ENCODE peak calls at places on chromosomes 5 and 9, in eight cellular contexts. One of them, this sample, is unnamed.

GRCh38 chr9:133131506-133131905 is 10.5 kb upstream of the RALGDS start:
- DNase-seq in left lung: no peak
- DNase-seq in colonic mucosa: no peak
- DNase-seq in GM23248: peak; percentile 51
- DNase-seq in neural progenitor cell: no peak
- DNase-seq in stomach: no peak
- DNase-seq in upper lobe of right lung: no peak
- DNase-seq in heart left ventricle: no peak
- DNase-seq in this sample: no peak

GRCh38 chr5:151637676-151638075 is 46.5 kb upstream of the FAT2 start:
- DNase-seq in heart left ventricle: no peak
- DNase-seq in stomach: no peak
- DNase-seq in GM23248: peak; percentile 24
- DNase-seq in upper lobe of right lung: no peak
- DNase-seq in neural progenitor cell: no peak
- DNase-seq in colonic mucosa: no peak
- DNase-seq in left lung: no peak
- DNase-seq in this sample: no peak

GRCh38 chr5:109030360-109031143 is 282.9 kb downstream of the FER start:
- DNase-seq in upper lobe of right lung: no peak
- DNase-seq in GM23248: no peak
- DNase-seq in neural progenitor cell: no peak
- DNase-seq in left lung: no peak
- DNase-seq in colonic mucosa: no peak
- DNase-seq in heart left ventricle: no peak
- DNase-seq in stomach: no peak
- DNase-seq in this sample: peak; percentile 21

GRCh38 chr9:132694144-132694543 is 23.9 kb downstream of the GTF3C4 start:
- DNase-seq in left lung: no peak
- DNase-seq in neural progenitor cell: peak; percentile 30
- DNase-seq in GM23248: peak; percentile 8
- DNase-seq in stomach: no peak
- DNase-seq in heart left ventricle: no peak
- DNase-seq in upper lobe of right lung: no peak
- DNase-seq in colonic mucosa: no peak
- DNase-seq in this sample: no peak

GRCh38 chr5:147174671-147175070 is 60.2 kb upstream of the STK32A start:
- DNase-seq in stomach: no peak
- DNase-seq in left lung: no peak
- DNase-seq in upper lobe of right lung: no peak
- DNase-seq in colonic mucosa: no peak
- DNase-seq in GM23248: no peak
- DNase-seq in neural progenitor cell: no peak
- DNase-seq in heart left ventricle: no peak
- DNase-seq in this sample: no peak

GRCh38 chr5:178078197-178078995 is 34.9 kb upstream of the N4BP3 start:
- DNase-seq in left lung: no peak
- DNase-seq in upper lobe of right lung: no peak
- DNase-seq in stomach: peak; percentile 67
- DNase-seq in GM23248: peak; percentile 97
- DNase-seq in heart left ventricle: no peak
- DNase-seq in colonic mucosa: no peak
- DNase-seq in neural progenitor cell: no peak
- DNase-seq in this sample: no peak

GRCh38 chr9:33159058-33159759 is 7.9 kb downstream of the B4GALT1 start:
- DNase-seq in upper lobe of right lung: peak; percentile 82
- DNase-seq in stomach: no peak
- DNase-seq in left lung: peak; percentile 86
- DNase-seq in GM23248: peak; percentile 56
- DNase-seq in neural progenitor cell: no peak
- DNase-seq in heart left ventricle: peak; percentile 90
- DNase-seq in colonic mucosa: peak; percentile 90
- DNase-seq in this sample: peak; percentile 81

GRCh38 chr5:158463971-158464370 is 605.0 kb upstream of the CLINT1 start:
- DNase-seq in left lung: no peak
- DNase-seq in upper lobe of right lung: no peak
- DNase-seq in heart left ventricle: no peak
- DNase-seq in neural progenitor cell: no peak
- DNase-seq in GM23248: peak; percentile 89
- DNase-seq in stomach: no peak
- DNase-seq in colonic mucosa: no peak
- DNase-seq in this sample: no peak

GRCh38 chr5:55908804-55909203 is 57.6 kb downstream of the IL31RA start:
- DNase-seq in stomach: no peak
- DNase-seq in left lung: no peak
- DNase-seq in heart left ventricle: no peak
- DNase-seq in colonic mucosa: no peak
- DNase-seq in neural progenitor cell: no peak
- DNase-seq in upper lobe of right lung: no peak
- DNase-seq in GM23248: peak; percentile 27
- DNase-seq in this sample: no peak

GRCh38 chr9:121718063-121718462 is 66.6 kb downstream of the DAB2IP start:
- DNase-seq in heart left ventricle: peak; percentile 57
- DNase-seq in left lung: no peak
- DNase-seq in GM23248: peak; percentile 86
- DNase-seq in upper lobe of right lung: no peak
- DNase-seq in colonic mucosa: no peak
- DNase-seq in stomach: no peak
- DNase-seq in neural progenitor cell: peak; percentile 75
- DNase-seq in this sample: peak; percentile 65

GRCh38 chr9:114538241-114538640 is 33.0 kb upstream of the WHRN start:
- DNase-seq in upper lobe of right lung: no peak
- DNase-seq in heart left ventricle: no peak
- DNase-seq in stomach: peak; percentile 41
- DNase-seq in left lung: no peak
- DNase-seq in GM23248: no peak
- DNase-seq in neural progenitor cell: peak; percentile 45
- DNase-seq in colonic mucosa: peak; percentile 42
- DNase-seq in this sample: peak; percentile 39

DNA sequence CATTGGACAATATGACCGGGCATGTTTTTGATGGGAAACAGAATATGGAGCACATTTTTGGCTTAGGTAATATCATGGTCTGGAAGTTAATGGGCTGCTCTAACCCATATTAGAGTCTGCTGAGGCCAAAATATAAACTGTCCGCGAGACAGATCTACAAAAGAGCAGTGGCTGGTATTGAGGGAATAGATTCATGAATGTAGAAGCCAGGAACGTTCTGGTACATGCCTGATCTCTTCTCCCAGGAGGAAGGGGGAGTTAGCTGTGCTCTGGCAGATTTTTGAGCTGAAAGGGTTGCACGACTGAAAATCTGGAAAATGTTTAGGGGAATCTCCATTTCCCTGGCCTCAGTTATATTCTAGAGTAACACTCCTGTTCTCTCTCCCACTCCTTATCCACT is 42.9 kb upstream of the ZFR start:
- DNase-seq in upper lobe of right lung: no peak
- DNase-seq in heart left ventricle: no peak
- DNase-seq in stomach: no peak
- DNase-seq in colonic mucosa: no peak
- DNase-seq in GM23248: no peak
- DNase-seq in neural progenitor cell: no peak
- DNase-seq in left lung: no peak
- DNase-seq in this sample: no peak
- H3K27me3 ChIP-seq in upper lobe of right lung: no peaks in the 10 kb centered on the region
- H3K27me3 ChIP-seq in heart left ventricle: no peaks in the 10 kb centered on the region
- H3K27me3 ChIP-seq in stomach: no peaks in the 10 kb centered on the region
- H3K27me3 ChIP-seq in colonic mucosa: no peaks in the 10 kb centered on the region
- H3K27me3 ChIP-seq in GM23248: no peaks in the 10 kb centered on the region
- H3K27me3 ChIP-seq in neural progenitor cell: no peaks in the 10 kb centered on the region
- H3K27me3 ChIP-seq in left lung: no peaks in the 10 kb centered on the region
- H3K27me3 ChIP-seq in this sample: no peaks in the 10 kb centered on the region

GRCh38 chr9:137015976-137016375 is 12.1 kb downstream of the ABCA2 start:
- DNase-seq in upper lobe of right lung: no peak
- DNase-seq in colonic mucosa: no peak
- DNase-seq in neural progenitor cell: no peak
- DNase-seq in heart left ventricle: no peak
- DNase-seq in stomach: no peak
- DNase-seq in GM23248: no peak
- DNase-seq in left lung: no peak
- DNase-seq in this sample: no peak

GRCh38 chr9:137017071-137017470 is 11.0 kb downstream of the ABCA2 start:
- DNase-seq in upper lobe of right lung: no peak
- DNase-seq in GM23248: no peak
- DNase-seq in colonic mucosa: no peak
- DNase-seq in stomach: no peak
- DNase-seq in neural progenitor cell: no peak
- DNase-seq in heart left ventricle: no peak
- DNase-seq in left lung: no peak
- DNase-seq in this sample: no peak

GRCh38 chr9:137018761-137019559 is 9.1 kb downstream of the ABCA2 start:
- DNase-seq in colonic mucosa: no peak
- DNase-seq in heart left ventricle: no peak
- DNase-seq in stomach: no peak
- DNase-seq in left lung: no peak
- DNase-seq in neural progenitor cell: no peak
- DNase-seq in GM23248: no peak
- DNase-seq in upper lobe of right lung: no peak
- DNase-seq in this sample: no peak

GRCh38 chr9:137016436-137016835 is 11.6 kb downstream of the ABCA2 start:
- DNase-seq in neural progenitor cell: no peak
- DNase-seq in colonic mucosa: no peak
- DNase-seq in left lung: no peak
- DNase-seq in heart left ventricle: no peak
- DNase-seq in upper lobe of right lung: no peak
- DNase-seq in stomach: no peak
- DNase-seq in GM23248: no peak
- DNase-seq in this sample: no peak

DNA sequence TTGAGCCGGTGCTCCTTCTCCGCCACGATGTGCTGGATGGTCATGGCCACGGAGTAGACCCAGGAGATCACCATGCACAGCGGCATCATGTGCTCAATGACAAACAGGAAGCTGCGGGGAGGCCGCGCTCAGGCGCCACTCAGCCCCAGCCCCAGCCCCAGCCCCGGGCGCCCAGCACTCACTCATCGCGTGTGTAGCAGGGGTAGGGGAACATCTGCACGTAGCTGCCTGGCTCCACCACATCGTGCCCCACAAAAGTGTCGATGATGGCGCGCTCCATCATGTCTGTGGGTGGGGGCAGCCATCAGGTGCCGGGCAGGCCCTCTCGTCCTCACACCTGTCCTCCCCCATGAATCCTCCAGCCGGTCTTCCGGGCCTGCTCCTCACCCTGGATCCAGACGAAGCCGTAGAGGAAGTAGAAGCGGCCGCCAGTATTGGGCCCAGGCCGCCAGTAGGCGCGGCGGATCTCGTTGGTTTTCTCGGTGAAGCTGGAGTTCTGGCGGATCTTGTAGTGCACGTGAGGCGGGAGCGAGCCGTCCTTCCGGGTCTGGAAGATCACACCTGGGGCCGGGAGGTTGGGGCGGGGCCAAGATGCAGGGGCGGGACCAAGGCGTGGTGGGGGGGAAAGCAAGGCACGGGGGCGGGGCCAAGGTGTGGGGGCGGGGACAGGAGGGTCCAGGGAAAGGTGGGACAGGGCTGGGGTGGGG is 10.1 kb downstream of the ABCA2 start:
- DNase-seq in stomach: no peak
- DNase-seq in heart left ventricle: no peak
- DNase-seq in neural progenitor cell: no peak
- DNase-seq in colonic mucosa: no peak
- DNase-seq in left lung: no peak
- DNase-seq in upper lobe of right lung: no peak
- DNase-seq in GM23248: no peak
- DNase-seq in this sample: no peak
- H3K36me3 ChIP-seq in stomach: peaks cover 74% of the 10 kb centered on the region
- H3K36me3 ChIP-seq in heart left ventricle: peaks cover 60% of the 10 kb centered on the region
- H3K36me3 ChIP-seq in neural progenitor cell: no peaks in the 10 kb centered on the region
- H3K36me3 ChIP-seq in colonic mucosa: no peaks in the 10 kb centered on the region
- H3K36me3 ChIP-seq in left lung: no peaks in the 10 kb centered on the region
- H3K36me3 ChIP-seq in upper lobe of right lung: peaks cover 11% of the 10 kb centered on the region
- H3K36me3 ChIP-seq in GM23248: no peaks in the 10 kb centered on the region
- H3K36me3 ChIP-seq in this sample: no peaks in the 10 kb centered on the region

GRCh38 chr9:112377087-112377486 is 2.8 kb upstream of the HSDL2 start:
- DNase-seq in heart left ventricle: no peak
- DNase-seq in neural progenitor cell: no peak
- DNase-seq in upper lobe of right lung: no peak
- DNase-seq in stomach: no peak
- DNase-seq in GM23248: no peak
- DNase-seq in colonic mucosa: no peak
- DNase-seq in left lung: no peak
- DNase-seq in this sample: no peak

GRCh38 chr9:112380102-112380581 is at the start of gene HSDL2:
- DNase-seq in neural progenitor cell: no peak
- DNase-seq in stomach: peak; percentile 52
- DNase-seq in GM23248: peak; percentile 78
- DNase-seq in left lung: peak; percentile 58
- DNase-seq in upper lobe of right lung: no peak
- DNase-seq in heart left ventricle: peak; percentile 60
- DNase-seq in colonic mucosa: peak; percentile 67
- DNase-seq in this sample: peak; percentile 68

GRCh38 chr9:112379177-112380101 is 469 bp upstream of the HSDL2 start:
- DNase-seq in left lung: peak; percentile 100
- DNase-seq in heart left ventricle: peak; percentile 99
- DNase-seq in neural progenitor cell: peak; percentile 99
- DNase-seq in GM23248: peak; percentile 100
- DNase-seq in colonic mucosa: peak; percentile 100
- DNase-seq in stomach: peak; percentile 100
- DNase-seq in upper lobe of right lung: peak; percentile 100
- DNase-seq in this sample: peak; percentile 99

GRCh38 chr9:112377684-112378344 is 2.1 kb upstream of the HSDL2 start:
- DNase-seq in GM23248: no peak
- DNase-seq in left lung: no peak
- DNase-seq in neural progenitor cell: no peak
- DNase-seq in upper lobe of right lung: no peak
- DNase-seq in heart left ventricle: no peak
- DNase-seq in stomach: no peak
- DNase-seq in colonic mucosa: no peak
- DNase-seq in this sample: no peak

DNA sequence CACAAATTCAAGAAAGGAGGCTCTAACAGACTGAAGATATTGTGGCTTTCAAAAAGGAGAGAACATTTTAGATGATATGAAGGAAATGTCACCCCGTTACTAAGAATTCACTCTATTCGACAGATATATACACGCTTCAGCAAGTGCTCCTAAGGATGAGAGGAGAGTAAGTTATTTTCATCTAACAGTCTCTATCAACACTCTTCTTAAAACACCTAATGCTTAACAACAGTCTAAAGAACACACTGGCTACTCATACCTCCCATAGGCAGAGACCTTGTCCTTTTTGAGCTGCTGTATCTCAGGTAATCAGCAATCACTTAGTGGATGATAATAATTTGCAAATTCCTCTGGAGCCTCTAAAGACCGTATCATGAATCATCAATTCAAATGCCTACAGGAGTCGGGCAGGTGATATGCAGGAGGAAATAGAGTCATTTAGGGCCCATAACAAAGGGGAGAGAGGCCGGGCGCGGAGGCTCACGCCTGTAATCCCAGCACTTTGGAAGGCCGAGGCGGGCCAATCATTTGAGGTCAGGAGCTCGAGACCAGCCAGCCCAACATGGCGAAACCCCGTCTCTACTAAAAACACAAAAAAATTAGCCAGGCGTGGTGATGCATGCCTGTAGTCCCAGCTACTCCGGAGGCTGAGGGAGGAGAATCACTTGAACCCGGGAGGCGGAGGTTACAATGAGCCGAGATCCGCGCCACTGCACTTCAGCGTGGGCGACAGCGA is 1.3 kb upstream of the HSDL2 start:
- DNase-seq in stomach: no peak
- DNase-seq in heart left ventricle: no peak
- DNase-seq in GM23248: peak; percentile 45
- DNase-seq in left lung: peak; percentile 35
- DNase-seq in upper lobe of right lung: peak; percentile 58
- DNase-seq in colonic mucosa: peak; percentile 51
- DNase-seq in neural progenitor cell: no peak
- DNase-seq in this sample: peak; percentile 30
- H3K4me1 ChIP-seq in stomach: peaks cover 27% of the 10 kb centered on the region
- H3K4me1 ChIP-seq in heart left ventricle: peaks cover 47% of the 10 kb centered on the region
- H3K4me1 ChIP-seq in GM23248: peaks cover 15% of the 10 kb centered on the region
- H3K4me1 ChIP-seq in left lung: no peaks in the 10 kb centered on the region
- H3K4me1 ChIP-seq in upper lobe of right lung: peaks cover 29% of the 10 kb centered on the region
- H3K4me1 ChIP-seq in colonic mucosa: peaks cover 6% of the 10 kb centered on the region
- H3K4me1 ChIP-seq in neural progenitor cell: peaks cover 13% of the 10 kb centered on the region
- H3K4me1 ChIP-seq in this sample: peaks cover 18% of the 10 kb centered on the region

GRCh38 chr9:136284311-136284710 is 19.6 kb downstream of the CCDC187 start:
- DNase-seq in upper lobe of right lung: no peak
- DNase-seq in heart left ventricle: no peak
- DNase-seq in GM23248: no peak
- DNase-seq in neural progenitor cell: no peak
- DNase-seq in colonic mucosa: no peak
- DNase-seq in left lung: no peak
- DNase-seq in stomach: no peak
- DNase-seq in this sample: no peak
- H3K27me3 ChIP-seq in upper lobe of right lung: peaks cover 18% of the 10 kb centered on the region
- H3K27me3 ChIP-seq in heart left ventricle: peaks cover 13% of the 10 kb centered on the region
- H3K27me3 ChIP-seq in GM23248: peaks cover 19% of the 10 kb centered on the region
- H3K27me3 ChIP-seq in neural progenitor cell: no peaks in the 10 kb centered on the region
- H3K27me3 ChIP-seq in colonic mucosa: no peaks in the 10 kb centered on the region
- H3K27me3 ChIP-seq in left lung: peaks cover 71% of the 10 kb centered on the region
- H3K27me3 ChIP-seq in stomach: no peaks in the 10 kb centered on the region
- H3K27me3 ChIP-seq in this sample: no peaks in the 10 kb centered on the region